ENCODE peak calls at places on chromosomes 3 and 15, in eight cellular contexts. One of them, this sample, is unnamed.

GRCh38 chr3:22378869-22379268 is 627.9 kb upstream of the ZNF385D start:
- DNase-seq in fibroblast of pulmonary artery: no peak
- DNase-seq in brain microvascular endothelial cell: no peak
- DNase-seq in H1: no peak
- DNase-seq in A549: no peak
- DNase-seq in lower lobe of right lung: no peak
- DNase-seq in fibroblast of lung: no peak
- DNase-seq in AG04450: no peak
- DNase-seq in this sample: no peak

GRCh38 chr3:171198781-171199472 is 172.4 kb upstream of the SLC2A2 start:
- DNase-seq in fibroblast of pulmonary artery: no peak
- DNase-seq in AG04450: no peak
- DNase-seq in A549: no peak
- DNase-seq in H1: no peak
- DNase-seq in fibroblast of lung: no peak
- DNase-seq in lower lobe of right lung: no peak
- DNase-seq in brain microvascular endothelial cell: no peak
- DNase-seq in this sample: peak; percentile 17

GRCh38 chr3:185561374-185561943 is 9.1 kb upstream of the LIPH start:
- DNase-seq in AG04450: no peak
- DNase-seq in A549: no peak
- DNase-seq in fibroblast of pulmonary artery: no peak
- DNase-seq in fibroblast of lung: no peak
- DNase-seq in lower lobe of right lung: peak; percentile 81
- DNase-seq in brain microvascular endothelial cell: no peak
- DNase-seq in H1: no peak
- DNase-seq in this sample: no peak

GRCh38 chr3:69218079-69218478 is 95.7 kb upstream of the LMOD3 start:
- DNase-seq in lower lobe of right lung: no peak
- DNase-seq in H1: no peak
- DNase-seq in AG04450: no peak
- DNase-seq in A549: no peak
- DNase-seq in fibroblast of pulmonary artery: no peak
- DNase-seq in brain microvascular endothelial cell: no peak
- DNase-seq in fibroblast of lung: no peak
- DNase-seq in this sample: no peak

GRCh38 chr3:123286308-123287023 is 84.7 kb downstream of the SEC22A start:
- DNase-seq in lower lobe of right lung: no peak
- DNase-seq in brain microvascular endothelial cell: peak; percentile 62
- DNase-seq in fibroblast of lung: peak; percentile 71
- DNase-seq in fibroblast of pulmonary artery: peak; percentile 83
- DNase-seq in H1: peak; percentile 84
- DNase-seq in A549: peak; percentile 81
- DNase-seq in AG04450: peak; percentile 32
- DNase-seq in this sample: peak; percentile 18

GRCh38 chr3:197381371-197381770 is 83.0 kb upstream of the DLG1 start:
- DNase-seq in AG04450: no peak
- DNase-seq in fibroblast of lung: no peak
- DNase-seq in lower lobe of right lung: no peak
- DNase-seq in A549: no peak
- DNase-seq in brain microvascular endothelial cell: no peak
- DNase-seq in fibroblast of pulmonary artery: no peak
- DNase-seq in H1: no peak
- DNase-seq in this sample: no peak

GRCh38 chr3:119608591-119608990 is 10.9 kb downstream of the PLA1A start:
- DNase-seq in brain microvascular endothelial cell: no peak
- DNase-seq in A549: no peak
- DNase-seq in fibroblast of lung: no peak
- DNase-seq in lower lobe of right lung: no peak
- DNase-seq in AG04450: no peak
- DNase-seq in fibroblast of pulmonary artery: no peak
- DNase-seq in H1: no peak
- DNase-seq in this sample: no peak

GRCh38 chr15:74845208-74845568 is 2.2 kb upstream of the ULK3 start:
- DNase-seq in brain microvascular endothelial cell: no peak
- DNase-seq in A549: no peak
- DNase-seq in fibroblast of pulmonary artery: no peak
- DNase-seq in AG04450: no peak
- DNase-seq in H1: no peak
- DNase-seq in lower lobe of right lung: no peak
- DNase-seq in fibroblast of lung: no peak
- DNase-seq in this sample: no peak

GRCh38 chr3:127457094-127457475 is 133.4 kb downstream of the TPRA1 start:
- DNase-seq in lower lobe of right lung: no peak
- DNase-seq in fibroblast of lung: peak; percentile 23
- DNase-seq in A549: no peak
- DNase-seq in H1: peak; percentile 77
- DNase-seq in fibroblast of pulmonary artery: peak; percentile 80
- DNase-seq in brain microvascular endothelial cell: peak; percentile 64
- DNase-seq in AG04450: no peak
- DNase-seq in this sample: no peak

GRCh38 chr3:197186887-197187588 is 111.4 kb downstream of the DLG1 start:
- DNase-seq in A549: peak; percentile 4
- DNase-seq in AG04450: peak; percentile 16
- DNase-seq in fibroblast of pulmonary artery: peak; percentile 80
- DNase-seq in fibroblast of lung: peak; percentile 79
- DNase-seq in lower lobe of right lung: no peak
- DNase-seq in H1: no peak
- DNase-seq in brain microvascular endothelial cell: peak; percentile 20
- DNase-seq in this sample: peak; percentile 14

GRCh38 chr15:99086327-99086667 is 18.6 kb upstream of the SYNM start:
- DNase-seq in lower lobe of right lung: no peak
- DNase-seq in A549: no peak
- DNase-seq in fibroblast of pulmonary artery: no peak
- DNase-seq in brain microvascular endothelial cell: no peak
- DNase-seq in fibroblast of lung: no peak
- DNase-seq in H1: no peak
- DNase-seq in AG04450: no peak
- DNase-seq in this sample: no peak

GRCh38 chr15:101476756-101477155 is 12.8 kb downstream of the PCSK6 start:
- DNase-seq in H1: no peak
- DNase-seq in brain microvascular endothelial cell: no peak
- DNase-seq in fibroblast of lung: no peak
- DNase-seq in fibroblast of pulmonary artery: no peak
- DNase-seq in AG04450: no peak
- DNase-seq in A549: no peak
- DNase-seq in lower lobe of right lung: no peak
- DNase-seq in this sample: no peak

GRCh38 chr3:153073636-153074035 is 88.4 kb upstream of the RAP2B start:
- DNase-seq in fibroblast of pulmonary artery: no peak
- DNase-seq in A549: no peak
- DNase-seq in lower lobe of right lung: no peak
- DNase-seq in H1: no peak
- DNase-seq in AG04450: no peak
- DNase-seq in fibroblast of lung: no peak
- DNase-seq in brain microvascular endothelial cell: no peak
- DNase-seq in this sample: no peak

GRCh38 chr3:197520311-197521276 is 35.2 kb downstream of the BDH1 start:
- DNase-seq in A549: peak; percentile 94
- DNase-seq in lower lobe of right lung: peak; percentile 70
- DNase-seq in fibroblast of lung: peak; percentile 63
- DNase-seq in brain microvascular endothelial cell: peak; percentile 58
- DNase-seq in AG04450: no peak
- DNase-seq in H1: peak; percentile 68
- DNase-seq in fibroblast of pulmonary artery: peak; percentile 33
- DNase-seq in this sample: no peak

GRCh38 chr15:89673162-89673506 is 6.0 kb downstream of the PLIN1 start:
- DNase-seq in lower lobe of right lung: no peak
- DNase-seq in A549: peak; percentile 76
- DNase-seq in H1: peak; percentile 85
- DNase-seq in AG04450: no peak
- DNase-seq in brain microvascular endothelial cell: no peak
- DNase-seq in fibroblast of lung: no peak
- DNase-seq in fibroblast of pulmonary artery: peak; percentile 31
- DNase-seq in this sample: no peak
- H3K4me3 ChIP-seq in lower lobe of right lung: no peak overlapping the region
- H3K4me3 ChIP-seq in A549: no peak overlapping the region
- H3K4me3 ChIP-seq in H1: no peak overlapping the region
- H3K4me3 ChIP-seq in AG04450: no peak overlapping the region
- H3K4me3 ChIP-seq in brain microvascular endothelial cell: no peak overlapping the region
- H3K4me3 ChIP-seq in fibroblast of lung: no peak overlapping the region
- H3K4me3 ChIP-seq in fibroblast of pulmonary artery: no peak overlapping the region
- H3K4me3 ChIP-seq in this sample: no peak overlapping the region

DNA sequence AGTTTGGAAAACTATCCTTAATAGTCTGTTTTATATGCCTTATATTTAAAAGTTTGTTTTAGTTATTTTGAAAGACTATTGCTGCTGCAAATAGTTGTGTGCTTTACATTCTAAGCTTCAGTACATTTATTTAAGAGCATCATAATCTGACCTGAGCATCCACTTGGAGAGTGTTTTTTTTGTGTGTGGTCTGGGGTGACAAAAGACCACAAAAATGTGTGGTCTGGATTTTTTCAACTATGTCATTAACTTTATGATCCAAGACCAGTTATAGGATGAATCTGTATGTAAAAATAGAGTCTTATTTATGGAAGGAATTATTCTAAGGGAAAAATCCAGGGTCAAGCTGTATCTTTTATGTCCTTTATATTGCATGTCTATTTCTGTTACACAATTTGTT is 77.4 kb downstream of the SLTM start:
- DNase-seq in fibroblast of lung: peak; percentile 30
- DNase-seq in brain microvascular endothelial cell: peak; percentile 67
- DNase-seq in fibroblast of pulmonary artery: peak; percentile 24
- DNase-seq in H1: no peak
- DNase-seq in lower lobe of right lung: no peak
- DNase-seq in AG04450: no peak
- DNase-seq in A549: no peak
- DNase-seq in this sample: no peak
- TF ChIP-seq CTCF in fibroblast of lung: no peak
- TF ChIP-seq CTCF in brain microvascular endothelial cell: no peak
- TF ChIP-seq CTCF in fibroblast of pulmonary artery: no peak
- TF ChIP-seq CTCF in H1: no peak
- TF ChIP-seq CTCF in lower lobe of right lung: no peak
- TF ChIP-seq CTCF in AG04450: no peak
- TF ChIP-seq CTCF in A549: no peak
- TF ChIP-seq CTCF in this sample: no peak

GRCh38 chr15:65790692-65791334 is 1.3 kb downstream of the DENND4A start:
- DNase-seq in lower lobe of right lung: no peak
- DNase-seq in brain microvascular endothelial cell: peak; percentile 6
- DNase-seq in AG04450: no peak
- DNase-seq in fibroblast of pulmonary artery: peak; percentile 35
- DNase-seq in fibroblast of lung: peak; percentile 70
- DNase-seq in A549: peak; percentile 54
- DNase-seq in H1: no peak
- DNase-seq in this sample: no peak

GRCh38 chr15:65791335-65792129 is 561 bp downstream of the DENND4A start:
- DNase-seq in brain microvascular endothelial cell: peak; percentile 25
- DNase-seq in A549: peak; percentile 54
- DNase-seq in fibroblast of lung: peak; percentile 24
- DNase-seq in H1: no peak
- DNase-seq in lower lobe of right lung: peak; percentile 75
- DNase-seq in AG04450: no peak
- DNase-seq in fibroblast of pulmonary artery: peak; percentile 56
- DNase-seq in this sample: no peak

GRCh38 chr15:65787260-65787659 is 4.8 kb downstream of the DENND4A start:
- DNase-seq in fibroblast of pulmonary artery: no peak
- DNase-seq in brain microvascular endothelial cell: no peak
- DNase-seq in lower lobe of right lung: no peak
- DNase-seq in A549: no peak
- DNase-seq in fibroblast of lung: no peak
- DNase-seq in AG04450: no peak
- DNase-seq in H1: no peak
- DNase-seq in this sample: no peak

GRCh38 chr15:65789105-65789504 is 3.0 kb downstream of the DENND4A start:
- DNase-seq in H1: no peak
- DNase-seq in lower lobe of right lung: no peak
- DNase-seq in fibroblast of pulmonary artery: no peak
- DNase-seq in AG04450: no peak
- DNase-seq in A549: no peak
- DNase-seq in brain microvascular endothelial cell: no peak
- DNase-seq in fibroblast of lung: no peak
- DNase-seq in this sample: no peak

DNA sequence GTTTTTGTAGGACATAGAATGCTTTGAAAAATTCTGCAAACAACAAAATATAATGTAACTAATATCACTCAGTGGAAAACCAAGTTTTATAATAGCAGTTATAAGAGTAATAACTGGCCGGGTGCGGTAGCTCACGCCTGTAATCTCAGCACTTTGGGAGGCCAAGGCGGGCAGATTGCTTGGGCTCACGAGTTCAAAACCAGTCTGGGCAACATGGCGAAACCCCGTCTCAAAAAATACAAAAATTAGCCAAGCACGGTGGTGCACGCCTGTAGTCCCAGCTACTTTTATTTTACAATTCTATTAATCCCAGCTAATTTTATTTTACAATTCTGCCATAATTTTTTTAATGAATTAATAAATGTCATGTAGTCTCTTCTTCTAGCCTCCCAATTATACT is 2.3 kb downstream of the DENND4A start:
- DNase-seq in brain microvascular endothelial cell: no peak
- DNase-seq in fibroblast of pulmonary artery: no peak
- DNase-seq in H1: no peak
- DNase-seq in A549: no peak
- DNase-seq in lower lobe of right lung: no peak
- DNase-seq in AG04450: no peak
- DNase-seq in fibroblast of lung: no peak
- DNase-seq in this sample: no peak
- H3K4me3 ChIP-seq in brain microvascular endothelial cell: no peak overlapping the region
- H3K4me3 ChIP-seq in fibroblast of pulmonary artery: no peak overlapping the region
- H3K4me3 ChIP-seq in H1: no peak overlapping the region
- H3K4me3 ChIP-seq in A549: no peak overlapping the region
- H3K4me3 ChIP-seq in lower lobe of right lung: peak overlapping the region; percentile 80
- H3K4me3 ChIP-seq in AG04450: no peak overlapping the region
- H3K4me3 ChIP-seq in fibroblast of lung: peak overlapping the region; percentile 87
- H3K4me3 ChIP-seq in this sample: no peak overlapping the region

DNA sequence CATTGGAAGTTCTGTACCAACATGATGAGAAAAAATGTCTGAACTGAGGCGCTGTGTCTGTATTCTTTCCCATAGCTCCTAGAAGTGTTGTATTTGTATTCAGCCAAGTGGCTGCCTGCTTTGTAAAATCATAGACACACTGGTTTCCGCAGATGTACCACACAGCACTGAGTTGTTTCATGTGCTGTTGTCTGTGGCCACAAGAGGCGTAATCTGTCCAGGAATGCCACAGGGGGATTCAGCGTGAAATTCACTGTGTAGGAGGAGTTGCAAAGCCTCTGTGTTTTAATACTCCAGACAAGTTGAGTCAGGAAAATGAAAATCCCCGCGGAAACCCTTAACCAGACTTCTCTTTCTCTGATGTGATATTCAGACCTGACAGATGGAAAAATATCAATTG is 462.2 kb downstream of the NSUN3 start:
- DNase-seq in fibroblast of pulmonary artery: peak; percentile 30
- DNase-seq in lower lobe of right lung: no peak
- DNase-seq in AG04450: no peak
- DNase-seq in fibroblast of lung: peak; percentile 18
- DNase-seq in A549: no peak
- DNase-seq in brain microvascular endothelial cell: peak; percentile 18
- DNase-seq in H1: no peak
- DNase-seq in this sample: peak; percentile 51
- TF ChIP-seq CTCF in fibroblast of pulmonary artery: peak; percentile 51
- TF ChIP-seq CTCF in lower lobe of right lung: peak; percentile 32
- TF ChIP-seq CTCF in AG04450: peak; percentile 54
- TF ChIP-seq CTCF in fibroblast of lung: no peak
- TF ChIP-seq CTCF in A549: no peak
- TF ChIP-seq CTCF in brain microvascular endothelial cell: peak; percentile 88
- TF ChIP-seq CTCF in H1: peak; percentile 19
- TF ChIP-seq CTCF in this sample: peak; percentile 94

GRCh38 chr15:48285329-48286214 is 45.7 kb upstream of the DUT start:
- DNase-seq in A549: peak; percentile 38
- DNase-seq in fibroblast of pulmonary artery: peak; percentile 88
- DNase-seq in fibroblast of lung: peak; percentile 94
- DNase-seq in brain microvascular endothelial cell: peak; percentile 91
- DNase-seq in AG04450: peak; percentile 82
- DNase-seq in H1: peak; percentile 73
- DNase-seq in lower lobe of right lung: no peak
- DNase-seq in this sample: peak; percentile 42
- H3K4me3 ChIP-seq in A549: peak overlapping the region; percentile 27
- H3K4me3 ChIP-seq in fibroblast of pulmonary artery: peak overlapping the region; percentile 43
- H3K4me3 ChIP-seq in fibroblast of lung: peak overlapping the region; percentile 18
- H3K4me3 ChIP-seq in brain microvascular endothelial cell: no peak overlapping the region
- H3K4me3 ChIP-seq in AG04450: no peak overlapping the region
- H3K4me3 ChIP-seq in H1: no peak overlapping the region
- H3K4me3 ChIP-seq in lower lobe of right lung: no peak overlapping the region
- H3K4me3 ChIP-seq in this sample: peak overlapping the region; percentile 28

GRCh38 chr15:70355275-70355795 is 257.6 kb upstream of the TLE3 start:
- DNase-seq in H1: no peak
- DNase-seq in lower lobe of right lung: no peak
- DNase-seq in brain microvascular endothelial cell: no peak
- DNase-seq in AG04450: no peak
- DNase-seq in fibroblast of lung: no peak
- DNase-seq in fibroblast of pulmonary artery: no peak
- DNase-seq in A549: no peak
- DNase-seq in this sample: no peak
- TF ChIP-seq CTCF in H1: peak; percentile 21
- TF ChIP-seq CTCF in lower lobe of right lung: no peak
- TF ChIP-seq CTCF in brain microvascular endothelial cell: peak; percentile 53
- TF ChIP-seq CTCF in AG04450: no peak
- TF ChIP-seq CTCF in fibroblast of lung: peak; percentile 7
- TF ChIP-seq CTCF in fibroblast of pulmonary artery: peak; percentile 24
- TF ChIP-seq CTCF in A549: no peak
- TF ChIP-seq CTCF in this sample: peak; percentile 35

This sample was measured in retinal pigment epithelial cell.